ENCODE peak calls at places on chromosomes 2 and 18, in five cellular contexts. I is neural crest cell, D is HFF-Myc, R is GM20000, N is left ventricle myocardium inferior. T is an unnamed sample.

GRCh38 chr2:191151315-191151698 is 513 bp upstream of the STAT4 start:
- DNase-seq in I (no peak), D (no peak), R (no peak), N (no peak), T (no peak)

GRCh38 chr2:148876190-148876588 is 1.2 kb downstream of the KIF5C start:
- DNase-seq in I (peak), D (no peak), R (peak), N (no peak), T (peak)

GRCh38 chr2:240640939-240641338 is 15.7 kb downstream of the GPR35 start:
- DNase-seq in I (peak), D (no peak), R (no peak), N (peak), T (no peak)

GRCh38 chr18:48794251-48794970 is 156.4 kb downstream of the SMAD7 start:
- DNase-seq in I (no peak), D (no peak), R (no peak), N (peak), T (no peak)

GRCh38 chr2:200592414-200593075 is 6.7 kb downstream of the AOX1 start:
- DNase-seq in I (no peak), D (peak), R (no peak), N (no peak), T (no peak)

GRCh38 chr2:174333502-174334277 is 1.1 kb upstream of the SP9 start:
- DNase-seq in I (peak), D (no peak), R (peak), N (no peak), T (peak)

GRCh38 chr2:229713371-229714079 is 830 bp downstream of the DNER start:
- DNase-seq in I (peak), D (no peak), R (peak), N (no peak), T (peak)

GRCh38 chr2:5618271-5618670 is 73.9 kb upstream of the SOX11 start:
- DNase-seq in I (no peak), D (no peak), R (no peak), N (no peak), T (no peak)

GRCh38 chr2:117684919-117685318 is 129.6 kb upstream of the DDX18 start:
- DNase-seq in I (no peak), D (no peak), R (no peak), N (no peak), T (no peak)
- TF ChIP-seq CTCF in I (no peak), D (no peak), R (no peak), N (no peak), T (no peak)

GRCh38 chr2:239193925-239194687 is 206.7 kb downstream of the HDAC4 start:
- DNase-seq in I (no peak), D (no peak), R (no peak), N (no peak), T (no peak)
- TF ChIP-seq CTCF in I (peak), D (peak), R (no peak), N (no peak), T (no peak)

GRCh38 chr2:101403745-101404144 is 16.4 kb upstream of the CREG2 start:
- DNase-seq in I (no peak), D (no peak), R (no peak), N (no peak), T (no peak)

GRCh38 chr2:101400516-101401315 is 13.4 kb upstream of the CREG2 start:
- DNase-seq in I (no peak), D (no peak), R (no peak), N (no peak), T (no peak)

GRCh38 chr2:101401316-101401660 is 14.0 kb upstream of the CREG2 start:
- DNase-seq in I (no peak), D (no peak), R (no peak), N (no peak), T (no peak)

GRCh38 chr2:101402637-101403036 is 15.3 kb upstream of the CREG2 start:
- DNase-seq in I (no peak), D (no peak), R (no peak), N (no peak), T (no peak)

DNA sequence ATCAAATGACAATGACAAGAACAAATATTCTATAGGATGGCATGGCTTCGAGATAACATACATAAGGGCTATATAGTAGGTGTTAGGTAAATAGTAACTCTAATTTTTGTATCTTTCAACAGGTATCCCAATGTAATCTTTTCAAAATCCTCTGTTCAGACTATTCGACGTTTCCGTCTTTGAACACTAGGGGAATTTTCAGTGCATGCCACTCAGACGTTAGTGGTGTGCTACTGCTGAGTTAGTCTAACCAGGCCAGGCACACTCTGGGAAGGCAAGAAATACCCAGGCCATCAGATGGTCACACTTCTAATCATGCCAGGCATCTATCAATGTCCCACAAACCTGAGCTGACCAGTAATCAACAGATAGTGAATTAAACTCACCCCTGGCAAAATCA is 14.6 kb upstream of the CREG2 start:
- DNase-seq in I (no peak), D (no peak), R (no peak), N (no peak), T (no peak)
- TF ChIP-seq CTCF in I (peak), D (no peak), R (no peak), N (no peak), T (no peak)

DNA sequence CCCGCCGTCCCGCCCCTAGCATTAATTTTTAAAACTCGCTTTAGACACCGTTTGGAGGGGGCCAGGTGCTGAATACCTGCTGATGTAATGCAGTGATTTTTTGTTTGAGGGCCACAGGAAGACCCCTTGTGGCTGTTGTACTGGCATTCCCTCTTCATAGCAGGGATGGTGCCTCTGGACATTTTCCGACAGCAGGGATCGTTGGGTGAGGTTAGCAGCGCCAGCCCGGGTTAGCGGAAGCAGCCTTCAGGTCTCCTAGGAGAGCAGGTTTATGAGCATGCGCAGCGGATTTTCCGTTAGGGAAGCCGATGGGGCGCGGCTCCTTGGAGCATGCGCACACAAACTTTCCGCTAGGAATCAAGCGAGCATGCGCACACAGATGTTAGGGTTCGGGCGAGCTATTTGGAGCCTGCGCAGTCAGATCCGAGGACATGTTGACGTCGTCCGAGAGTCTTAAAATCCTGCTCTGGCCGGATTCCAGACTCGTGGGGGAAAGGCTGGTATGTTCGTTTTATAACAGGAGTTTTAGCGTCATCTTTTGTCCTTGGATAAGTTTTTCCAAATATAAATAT is 17.2 kb upstream of the C2orf74 start:
- DNase-seq in I (peak), D (peak), R (peak), N (peak), T (peak)
- TF ChIP-seq CTCF in I (peak), D (no peak), R (no peak), N (peak), T (no peak)